ENCODE peak calls at places on chromosomes 6 and 20, in nine cellular contexts. S, W, D, F, A, J, K, L and Y are unnamed samples.

GRCh38 chr6:113763883-113764282 is 93.3 kb upstream of the MARCKS start:
- DNase-seq in K (peak), L (peak), W (no peak), D (no peak), F (peak), A (peak), J (no peak), S (no peak), Y (no peak)

GRCh38 chr6:131060311-131060710 is 2.7 kb downstream of the EPB41L2 start:
- DNase-seq in L (no peak), A (peak), F (peak), S (no peak), K (no peak), D (no peak), J (no peak), W (no peak), Y (no peak)

GRCh38 chr6:11918739-11919605 is 93.1 kb upstream of the HIVEP1 start:
- DNase-seq in J (no peak), S (no peak), A (no peak), F (no peak), L (no peak), D (no peak), K (no peak), W (no peak), Y (no peak)

GRCh38 chr20:63100926-63101699 is 94.3 kb upstream of the BHLHE23 start:
- DNase-seq in D (no peak), K (no peak), L (no peak), S (no peak), J (no peak), F (no peak), W (no peak), A (no peak), Y (peak)

GRCh38 chr6:163460307-163460782 is 45.8 kb downstream of the QKI start:
- DNase-seq in S (no peak), D (no peak), A (no peak), K (peak), L (peak), W (no peak), J (no peak), F (peak), Y (no peak)

GRCh38 chr6:39964530-39964929 is 30.3 kb upstream of the MOCS1 start:
- DNase-seq in L (no peak), D (no peak), F (no peak), K (no peak), W (no peak), J (no peak), A (no peak), S (no peak), Y (no peak)

GRCh38 chr20:35226126-35226774 is at the start of gene MMP24:
- DNase-seq in K (no peak), A (no peak), J (no peak), W (no peak), D (no peak), F (no peak), L (no peak), S (no peak), Y (no peak)

GRCh38 chr20:21796059-21796458 is 90.6 kb downstream of the PAX1 start:
- DNase-seq in J (no peak), K (no peak), W (no peak), A (no peak), L (peak), S (no peak), D (no peak), F (no peak), Y (no peak)

GRCh38 chr20:12331236-12331635 is 413.5 kb downstream of the BTBD3 start:
- DNase-seq in J (no peak), K (no peak), A (no peak), F (no peak), W (no peak), D (no peak), S (no peak), L (no peak), Y (no peak)

GRCh38 chr6:40393641-40394040 is 193.5 kb downstream of the LRFN2 start:
- DNase-seq in A (no peak), W (no peak), L (no peak), F (no peak), K (no peak), S (no peak), J (no peak), D (no peak), Y (no peak)

GRCh38 chr6:110662468-110663211 is 152.6 kb downstream of the CDK19 start:
- DNase-seq in A (no peak), S (no peak), J (no peak), F (no peak), D (no peak), K (no peak), W (no peak), L (no peak), Y (no peak)

GRCh38 chr6:18100296-18100695 is 22.2 kb downstream of the NHLRC1 start:
- DNase-seq in L (no peak), D (no peak), S (no peak), A (no peak), F (no peak), W (no peak), J (no peak), K (no peak), Y (no peak)

GRCh38 chr6:166815629-166816028 is 140.7 kb downstream of the RNASET2 start:
- DNase-seq in J (no peak), A (no peak), S (no peak), F (peak), D (peak), L (no peak), K (peak), W (no peak), Y (no peak)

GRCh38 chr6:121944361-121944760 is 455.1 kb upstream of the HSF2 start:
- DNase-seq in S (no peak), W (no peak), L (no peak), K (peak), D (no peak), F (peak), J (no peak), A (peak), Y (no peak)

GRCh38 chr6:127518710-127519468 is at the start of gene MTCL3:
- DNase-seq in K (peak), D (no peak), L (peak), W (peak), F (peak), S (no peak), J (no peak), A (no peak), Y (peak)

GRCh38 chr6:9039258-9039657 is 603.9 kb upstream of the SLC35B3 start:
- DNase-seq in D (no peak), F (peak), J (no peak), A (no peak), W (no peak), S (no peak), K (no peak), L (no peak), Y (no peak)

GRCh38 chr6:125008261-125008671 is 46.0 kb downstream of the RNF217 start:
- DNase-seq in S (no peak), W (no peak), F (no peak), J (no peak), K (no peak), L (no peak), D (peak), A (peak), Y (no peak)